ENCODE peak calls at places on chromosome 17, in six cellular contexts. L, U, I, Z, R and D are unnamed samples.

GRCh38 chr17:56933151-56933745 is 19.4 kb upstream of the TRIM25 start:
- DNase-seq in U (no peak), Z (no peak), L (no peak), R (no peak), I (no peak), D (no peak)

GRCh38 chr17:37824534-37825485 is 80.0 kb upstream of the HNF1B start:
- DNase-seq in U (no peak), R (no peak), I (peak; percentile 62), L (no peak), Z (no peak), D (no peak)

GRCh38 chr17:64202683-64203430 is 60.2 kb downstream of the TEX2 start:
- DNase-seq in Z (no peak), I (peak; percentile 55), U (no peak), L (no peak), R (peak; percentile 47), D (no peak)

GRCh38 chr17:10337136-10337535 is 35.7 kb downstream of the MYH13 start:
- DNase-seq in Z (no peak), I (no peak), U (no peak), R (no peak), L (no peak), D (no peak)

GRCh38 chr17:82408288-82408937 is 9.7 kb upstream of the HEXD start:
- DNase-seq in Z (no peak), I (no peak), L (no peak), U (no peak), R (no peak), D (no peak)

GRCh38 chr17:16929281-16929680 is 42.6 kb downstream of the TNFRSF13B start:
- DNase-seq in L (no peak), I (no peak), R (no peak), Z (no peak), U (no peak), D (no peak)

GRCh38 chr17:427327-427726 is 74.7 kb upstream of the RPH3AL start:
- DNase-seq in U (no peak), R (no peak), L (no peak), Z (no peak), I (no peak), D (no peak)

GRCh38 chr17:64448665-64449512 is at the start of gene MILR1:
- DNase-seq in U (peak; percentile 74), L (no peak), Z (peak; percentile 77), R (no peak), I (no peak), D (peak; percentile 99)

GRCh38 chr17:8701221-8701620 is 43.4 kb downstream of the CCDC42 start:
- DNase-seq in R (no peak), L (no peak), Z (no peak), U (no peak), I (no peak), D (no peak)

GRCh38 chr17:28902819-28903545 is at the start of gene DHRS13:
- DNase-seq in Z (peak; percentile 81), L (peak; percentile 97), U (peak; percentile 95), I (peak; percentile 91), R (peak; percentile 99), D (peak; percentile 96)

GRCh38 chr17:28904800-28905199 is 1.9 kb upstream of the DHRS13 start:
- DNase-seq in U (peak; percentile 58), R (no peak), I (no peak), Z (no peak), L (no peak), D (no peak)

GRCh38 chr17:28900986-28901726 is 1.7 kb downstream of the DHRS13 start:
- DNase-seq in L (no peak), I (peak; percentile 48), Z (no peak), R (no peak), U (no peak), D (no peak)

GRCh38 chr17:28899212-28899815 is 1.8 kb upstream of the FLOT2 start:
- DNase-seq in U (no peak), Z (no peak), I (no peak), R (no peak), L (no peak), D (no peak)

DNA sequence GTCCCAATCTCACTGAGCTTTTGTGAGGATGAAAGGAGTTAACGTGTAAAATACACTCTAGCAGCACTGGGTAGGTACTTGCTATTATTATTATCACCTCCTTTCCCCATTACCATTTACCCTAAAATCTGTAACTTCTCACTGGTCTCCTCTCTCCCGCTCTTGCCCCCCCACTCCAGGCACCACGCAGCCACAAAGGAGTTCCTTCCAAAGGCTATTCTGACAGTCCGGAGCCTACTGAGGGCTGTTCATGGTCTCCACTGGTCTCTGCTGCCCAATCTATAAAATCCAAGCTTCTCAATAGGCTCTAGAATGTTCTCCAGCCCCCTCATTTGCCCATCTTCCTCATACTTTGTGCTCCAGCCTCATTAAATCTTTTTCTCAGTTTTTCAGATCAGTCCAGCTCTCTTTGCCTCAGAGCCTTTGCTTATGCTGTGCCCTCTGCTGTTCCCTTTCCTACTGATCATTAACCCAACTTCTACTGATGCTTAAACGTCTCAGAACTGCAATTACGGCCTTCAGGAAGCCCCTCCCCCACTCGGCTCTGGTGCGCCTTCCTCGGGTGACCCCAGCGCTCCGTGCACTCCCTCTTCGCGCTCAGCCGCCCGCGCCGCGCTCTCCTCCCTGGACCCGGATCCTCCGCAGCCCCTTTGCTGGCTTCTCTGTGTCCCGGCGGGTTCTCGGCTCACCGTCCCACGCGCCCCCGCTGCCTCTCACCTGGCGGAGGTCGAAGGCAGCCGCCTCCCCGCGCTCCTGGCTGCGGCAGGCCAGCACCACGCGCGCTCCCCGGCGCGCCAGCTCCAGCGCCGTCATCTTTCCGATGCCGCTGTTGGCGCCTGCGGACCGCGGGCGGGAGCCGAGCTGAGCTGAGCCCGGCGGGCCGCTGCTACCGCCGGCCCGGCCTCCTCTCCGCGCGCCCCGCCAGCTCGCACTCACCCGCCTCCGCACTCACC is 737 bp downstream of the DHRS13 start:
- DNase-seq in I (no peak), U (peak; percentile 67), Z (no peak), L (no peak), R (peak; percentile 83), D (peak; percentile 54)
- TF ChIP-seq GABPA in I (no peak), U (no peak), Z (no peak), L (no peak), R (no peak), D (no peak)

GRCh38 chr17:19718613-19719364 is 2.4 kb upstream of the SLC47A2 start:
- DNase-seq in I (peak; percentile 38), R (peak; percentile 29), Z (no peak), U (peak; percentile 28), L (peak; percentile 78), D (no peak)

GRCh38 chr17:19719365-19720209 is 3.2 kb upstream of the SLC47A2 start:
- DNase-seq in Z (no peak), R (peak; percentile 8), I (no peak), U (no peak), L (no peak), D (no peak)

GRCh38 chr17:19720210-19720475 is 3.8 kb upstream of the SLC47A2 start:
- DNase-seq in R (no peak), Z (no peak), U (no peak), I (no peak), L (no peak), D (no peak)

GRCh38 chr17:19718041-19718612 is 1.7 kb upstream of the SLC47A2 start:
- DNase-seq in L (no peak), I (no peak), U (no peak), R (peak; percentile 12), Z (no peak), D (no peak)

DNA sequence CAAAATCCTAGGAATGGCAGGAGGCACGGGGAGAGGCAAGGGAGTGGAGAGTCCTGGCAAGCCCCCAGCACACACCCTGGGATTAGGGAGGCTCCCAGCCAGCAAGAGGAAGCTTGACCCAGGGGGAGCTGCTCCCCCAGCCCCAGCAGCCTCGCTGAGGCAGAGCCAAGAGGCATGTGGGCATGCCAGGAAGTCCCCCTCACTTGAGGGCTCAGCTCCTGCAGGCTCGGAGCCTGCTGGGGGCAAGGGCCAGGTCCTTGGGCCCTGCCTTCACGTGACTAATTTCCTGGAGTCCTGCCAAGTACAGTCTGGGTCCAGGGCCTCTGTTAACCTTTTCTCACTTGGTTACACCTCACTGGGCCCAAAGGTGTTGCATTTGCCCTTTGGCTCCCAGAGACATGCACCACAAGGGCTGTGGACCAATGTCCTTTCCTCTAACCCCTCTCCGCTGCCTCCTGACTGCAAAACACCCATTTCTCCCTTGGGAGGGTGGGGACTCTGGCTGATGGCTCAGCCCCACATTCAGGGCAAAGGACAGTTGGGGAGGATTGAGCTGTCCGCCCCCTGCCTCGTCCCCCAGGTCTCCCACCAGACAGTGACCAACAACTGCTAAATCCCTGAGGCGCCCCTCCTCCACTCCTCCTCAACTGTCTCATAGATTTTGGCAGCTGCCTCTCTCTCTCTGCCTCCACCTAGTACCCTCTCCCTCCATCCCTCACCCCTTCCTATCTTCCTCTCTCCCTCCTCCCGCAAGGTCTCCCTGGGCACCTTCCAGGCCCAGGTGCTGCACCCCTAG is 4.4 kb upstream of the SLC47A2 start:
- DNase-seq in U (no peak), I (peak; percentile 68), L (no peak), R (no peak), Z (no peak), D (no peak)
- H3K4me3 ChIP-seq in U (no peak overlapping the region), I (no peak overlapping the region), L (no peak overlapping the region), R (no peak overlapping the region), Z (no peak overlapping the region), D (no peak overlapping the region)

DNA sequence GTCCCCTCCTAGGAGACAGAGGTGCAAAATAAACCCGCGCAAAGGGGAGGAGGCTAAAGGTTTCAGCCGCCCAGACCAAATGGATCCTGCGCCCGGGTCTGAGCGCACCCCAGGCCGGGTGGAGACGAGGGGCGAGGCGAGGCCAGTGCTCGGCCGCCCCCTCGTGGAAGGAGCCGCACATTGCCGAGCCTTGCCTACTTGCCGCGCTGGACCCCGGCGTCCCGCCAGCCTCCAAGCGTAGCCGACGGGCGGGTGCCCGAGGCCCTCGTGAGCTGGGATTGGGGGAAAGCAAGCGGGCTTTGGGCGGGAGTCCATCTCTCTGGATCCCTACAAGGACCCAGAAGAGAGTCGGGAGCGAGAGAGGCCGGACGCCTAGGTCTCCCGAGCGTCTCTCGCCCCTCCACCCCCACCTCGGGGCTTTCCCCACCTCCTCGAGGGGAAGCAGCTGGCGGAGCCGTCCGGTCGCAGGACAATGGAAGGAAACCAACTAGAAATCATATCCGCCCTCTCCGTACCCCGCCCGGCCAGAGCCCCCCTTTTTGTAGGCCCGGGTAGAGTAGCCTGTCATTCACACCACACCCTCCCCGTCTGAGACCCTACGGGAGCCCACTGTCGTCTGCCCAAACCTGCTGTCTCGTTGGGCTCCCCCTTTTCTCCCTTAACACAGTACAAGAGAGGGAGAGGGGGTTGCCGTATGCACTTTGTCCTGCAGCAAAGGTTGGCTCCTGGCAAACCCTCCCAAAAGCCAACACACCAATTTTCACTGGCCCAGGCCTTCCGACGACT is 664 bp upstream of the BCL6B start:
- DNase-seq in R (peak; percentile 92), L (peak; percentile 95), Z (no peak), U (peak; percentile 86), I (no peak), D (peak; percentile 45)
- TF ChIP-seq GABPA in R (no peak), L (no peak), Z (peak; percentile 89), U (no peak), I (no peak), D (no peak)

GRCh38 chr17:80545499-80545826 is 825 bp downstream of the RPTOR start:
- DNase-seq in U (peak; percentile 63), R (no peak), L (no peak), Z (no peak), I (no peak), D (peak; percentile 47)
- H3K4me3 ChIP-seq in U (peak overlapping the region; percentile 96), R (peak overlapping the region; percentile 79), L (peak overlapping the region; percentile 100), Z (peak overlapping the region; percentile 98), I (peak overlapping the region; percentile 96), D (peak overlapping the region; percentile 87)

GRCh38 chr17:48307814-48308411 is 122.1 kb downstream of the SKAP1 start:
- DNase-seq in I (peak; percentile 56), R (peak; percentile 48), Z (no peak), L (no peak), U (peak; percentile 46), D (no peak)
- TF ChIP-seq GABPA in I (no peak), R (no peak), Z (no peak), L (no peak), U (no peak), D (no peak)

GRCh38 chr17:4590981-4591453 is 6.7 kb downstream of the SMTNL2 start:
- DNase-seq in L (no peak), R (no peak), U (no peak), Z (no peak), I (no peak), D (no peak)
- H3K4me3 ChIP-seq in L (no peak overlapping the region), R (no peak overlapping the region), U (no peak overlapping the region), Z (no peak overlapping the region), I (no peak overlapping the region), D (no peak overlapping the region)